ENCODE peak calls at places on chromosomes 2 and 18, in four cellular contexts. Y is K562, L is SK-N-SH, Q is GM12878. R is an unnamed sample.

GRCh38 chr2:176554107-176555048 is 285.1 kb downstream of the MTX2 start:
- DNase-seq in Q (peak), Y (peak), L (peak), R (peak)

GRCh38 chr2:25373269-25373981 is 31.7 kb upstream of the DNMT3A start:
- DNase-seq in Q (no peak), L (no peak), Y (no peak), R (no peak)

GRCh38 chr2:120421126-120421829 is 75.3 kb downstream of the INHBB start:
- DNase-seq in Y (no peak), L (no peak), Q (no peak), R (no peak)

GRCh38 chr2:112737544-112738232 is 16.9 kb downstream of the NT5DC4 start:
- DNase-seq in Q (no peak), Y (no peak), L (no peak), R (no peak)

GRCh38 chr2:61762292-61762691 is 91.6 kb downstream of the FAM161A start:
- DNase-seq in L (no peak), Q (peak), Y (no peak), R (no peak)

GRCh38 chr18:72965616-72966015 is 97.8 kb upstream of the NETO1 start:
- DNase-seq in Y (no peak), L (no peak), Q (no peak), R (no peak)

GRCh38 chr2:99380376-99381010 is 43.3 kb downstream of the EIF5B start:
- DNase-seq in Y (no peak), L (no peak), Q (no peak), R (no peak)

GRCh38 chr2:117980381-117980780 is 33.5 kb downstream of the CCDC93 start:
- DNase-seq in Y (no peak), Q (no peak), L (no peak), R (no peak)

GRCh38 chr2:106156305-106157288 is 37.5 kb downstream of the UXS1 start:
- DNase-seq in Y (no peak), L (no peak), Q (no peak), R (no peak)

GRCh38 chr2:44420725-44421124 is 59.0 kb downstream of the CAMKMT start:
- DNase-seq in L (no peak), Q (no peak), Y (no peak), R (no peak)

GRCh38 chr18:65363006-65363405 is 387.8 kb upstream of the CDH7 start:
- DNase-seq in L (no peak), Y (no peak), Q (no peak), R (no peak)

GRCh38 chr2:36618381-36618780 is 20.4 kb upstream of the FEZ2 start:
- DNase-seq in Y (peak), L (peak), Q (peak), R (peak)
- TF ChIP-seq NFIC in Y (no peak), L (no peak), Q (no peak), R (no peak)

DNA sequence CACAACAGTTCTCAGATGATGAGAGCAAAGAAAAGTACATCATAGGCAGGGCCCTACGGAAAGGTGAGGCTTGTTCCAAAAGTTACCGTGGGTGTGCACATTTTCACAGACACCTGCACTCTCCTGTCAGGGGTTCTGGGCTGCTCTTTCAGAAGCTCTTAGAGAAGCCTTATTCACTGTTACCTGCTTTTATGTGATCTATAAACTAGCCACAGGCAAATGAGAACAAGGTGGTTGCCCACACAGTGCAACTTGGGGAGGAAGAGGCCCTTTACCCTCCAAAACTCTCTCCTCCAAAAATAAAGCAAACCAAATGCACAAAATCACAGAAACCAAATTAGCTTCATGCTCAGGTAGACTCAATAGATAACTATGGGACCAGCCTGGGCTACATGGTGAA is 11.1 kb upstream of the CUL3 start:
- DNase-seq in Q (no peak), L (no peak), Y (no peak), R (no peak)
- TF ChIP-seq NFIC in Q (no peak), L (no peak), Y (no peak), R (no peak)

GRCh38 chr2:238717084-238717483 is 130.8 kb upstream of the TWIST2 start:
- DNase-seq in L (no peak), Y (no peak), Q (no peak), R (no peak)
- TF ChIP-seq NFIC in L (no peak), Y (no peak), Q (no peak), R (no peak)

DNA sequence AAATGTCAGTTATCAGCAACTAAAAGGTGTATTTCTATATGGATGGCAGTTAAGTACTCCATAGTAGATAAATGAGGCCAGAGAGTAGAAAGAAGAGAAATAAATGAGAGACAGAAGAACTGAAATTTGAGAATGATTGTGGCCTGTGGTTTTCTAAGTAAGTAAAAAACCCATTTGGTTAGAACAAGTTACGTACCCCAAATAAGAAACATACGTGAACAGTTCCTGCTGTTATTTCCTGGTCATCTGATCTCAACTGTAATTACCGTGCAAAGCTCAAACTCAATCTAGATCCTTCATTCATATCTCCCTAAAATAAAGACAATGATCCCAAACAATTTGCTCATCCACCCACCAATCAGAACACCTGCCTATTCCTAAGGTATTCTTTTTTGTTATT is 181.3 kb downstream of the PID1 start:
- DNase-seq in Q (no peak), Y (no peak), L (no peak), R (no peak)
- TF ChIP-seq NFIC in Q (no peak), Y (no peak), L (no peak), R (no peak)

DNA sequence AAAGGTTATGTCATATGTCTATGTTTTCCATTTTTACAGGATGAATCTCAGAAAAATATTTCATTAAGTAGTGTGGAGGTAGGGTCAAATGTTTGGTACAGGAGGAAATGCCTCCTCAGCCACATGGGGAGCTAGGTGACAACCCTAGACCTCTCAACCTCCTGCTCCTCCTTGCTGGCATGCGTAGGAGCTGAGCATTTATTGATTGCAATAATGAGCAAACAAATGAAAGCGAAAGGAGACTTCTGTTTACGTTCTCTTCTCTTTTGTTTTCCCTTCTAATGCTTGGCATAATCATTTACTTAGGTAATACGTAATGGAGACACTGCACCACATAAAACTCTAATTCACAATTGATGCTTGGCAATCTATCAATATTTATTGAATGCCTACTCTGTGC is 95.1 kb upstream of the CCBE1 start:
- DNase-seq in Y (no peak), L (no peak), Q (no peak), R (no peak)
- TF ChIP-seq NFIC in Y (no peak), L (no peak), Q (no peak), R (no peak)

GRCh38 chr2:136098441-136098840 is 19.5 kb downstream of the CXCR4 start:
- DNase-seq in Q (no peak), L (no peak), Y (no peak), R (no peak)
- TF ChIP-seq NFIC in Q (no peak), L (no peak), Y (no peak), R (no peak)

GRCh38 chr18:49406863-49407262 is 53.6 kb downstream of the DYM start:
- DNase-seq in L (no peak), Y (no peak), Q (no peak), R (no peak)
- TF ChIP-seq NFIC in L (no peak), Y (no peak), Q (no peak), R (no peak)

GRCh38 chr2:143581989-143582719 is 452.9 kb downstream of the ARHGAP15 start:
- DNase-seq in L (no peak), Q (no peak), Y (no peak), R (no peak)
- TF ChIP-seq NFIC in L (no peak), Q (no peak), Y (no peak), R (no peak)

DNA sequence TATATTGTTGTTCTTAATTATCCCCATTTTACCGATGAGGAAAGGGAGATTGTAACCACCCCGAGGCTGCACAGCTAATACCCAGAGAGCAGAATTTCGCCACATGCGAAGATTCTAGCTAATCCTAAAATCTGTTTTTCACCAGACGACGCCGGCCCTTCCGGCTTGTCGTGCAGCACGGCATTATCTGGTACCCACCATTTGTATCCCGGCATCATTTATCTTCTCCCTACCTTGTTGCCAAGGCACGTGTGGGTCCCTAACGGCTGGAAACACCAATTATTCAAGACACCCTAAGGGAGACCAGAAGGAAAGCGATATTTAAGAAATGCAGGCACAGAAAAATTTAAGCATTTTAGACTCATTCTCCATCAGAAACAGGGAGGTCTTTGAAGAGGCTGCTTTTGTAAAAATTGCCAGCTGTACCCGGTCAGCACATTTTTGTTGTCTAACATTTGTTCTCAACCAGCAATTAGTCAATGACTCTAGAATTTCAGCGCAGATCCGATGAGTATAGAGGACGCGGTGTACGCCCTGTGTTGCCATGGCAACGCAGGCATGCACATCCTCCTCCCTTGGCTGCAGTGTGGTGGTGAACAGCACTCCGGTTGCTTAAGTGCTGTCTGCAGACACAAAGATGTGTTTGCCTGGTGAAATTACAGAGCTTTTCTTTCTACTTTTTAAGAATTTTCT is 111.6 kb downstream of the AGAP1 start:
- DNase-seq in Y (peak), L (peak), Q (no peak), R (no peak)
- TF ChIP-seq NFIC in Y (no peak), L (no peak), Q (no peak), R (no peak)

R was measured in HepG2.